ENCODE peak calls at places on chromosomes 12 and 14, in nine cellular contexts. I, M, H, O, N, T, R, P and F are unnamed samples.
A peak's percentile ranks its signal among the peaks of the same experiment; 100 is the strongest.

GRCh38 chr12:180445-180844 is 33.5 kb downstream of the SLC6A12 start:
- ATAC-seq in I (no peak), M (peak; percentile 64), H (peak; percentile 32), O (peak; percentile 37), N (no peak), T (peak; percentile 78), R (no peak), P (no peak), F (peak; percentile 66)

GRCh38 chr14:60350366-60350720 is 101.3 kb downstream of the PPM1A start:
- ATAC-seq in I (no peak), M (peak; percentile 71), H (peak; percentile 63), O (no peak), N (no peak), T (peak; percentile 33), R (peak; percentile 50), P (no peak), F (peak; percentile 46)

GRCh38 chr12:85504624-85505023 is 224.6 kb downstream of the ALX1 start:
- ATAC-seq in I (no peak), M (no peak), H (no peak), O (no peak), N (no peak), T (no peak), R (no peak), P (no peak), F (no peak)

GRCh38 chr12:68565391-68565903 is 45.3 kb upstream of the RAP1B start:
- ATAC-seq in I (no peak), M (no peak), H (no peak), O (peak; percentile 19), N (peak; percentile 40), T (no peak), R (peak; percentile 53), P (no peak), F (no peak)

GRCh38 chr14:96509457-96510090 is 7.4 kb downstream of the PAPOLA start:
- ATAC-seq in I (no peak), M (no peak), H (no peak), O (no peak), N (peak; percentile 36), T (no peak), R (no peak), P (peak; percentile 34), F (no peak)

GRCh38 chr12:14901228-14901562 is 15.5 kb upstream of the MGP start:
- ATAC-seq in I (no peak), M (peak; percentile 66), H (no peak), O (no peak), N (no peak), T (no peak), R (no peak), P (no peak), F (peak; percentile 41)

GRCh38 chr14:21084988-21085853 is 13.2 kb downstream of the ZNF219 start:
- ATAC-seq in I (peak; percentile 75), M (peak; percentile 50), H (peak; percentile 66), O (peak; percentile 75), N (no peak), T (peak; percentile 60), R (no peak), P (no peak), F (peak; percentile 41)

GRCh38 chr12:130796985-130797686 is 41.9 kb downstream of the STX2 start:
- ATAC-seq in I (peak; percentile 76), M (no peak), H (no peak), O (no peak), N (peak; percentile 93), T (no peak), R (no peak), P (peak; percentile 37), F (no peak)

GRCh38 chr12:105420659-105421240 is 90.3 kb downstream of the C12orf75 start:
- ATAC-seq in I (peak; percentile 68), M (peak; percentile 87), H (peak; percentile 95), O (peak; percentile 99), N (peak; percentile 46), T (peak; percentile 94), R (peak; percentile 78), P (peak; percentile 62), F (peak; percentile 85)

GRCh38 chr12:75633789-75634188 is 122.4 kb upstream of the KRR1 start:
- ATAC-seq in I (no peak), M (no peak), H (no peak), O (no peak), N (no peak), T (no peak), R (no peak), P (no peak), F (no peak)

GRCh38 chr14:89221109-89221508 is 195.9 kb downstream of the FOXN3 start:
- ATAC-seq in I (no peak), M (peak; percentile 71), H (peak; percentile 74), O (peak; percentile 55), N (peak; percentile 91), T (peak; percentile 94), R (no peak), P (peak; percentile 62), F (peak; percentile 67)

GRCh38 chr12:121789233-121789781 is 4.2 kb downstream of the RHOF start:
- ATAC-seq in I (no peak), M (peak; percentile 59), H (no peak), O (peak; percentile 8), N (no peak), T (no peak), R (no peak), P (peak; percentile 10), F (no peak)
- TF ChIP-seq CTCF in I (no peak), M (peak; percentile 8), H (no peak), O (no peak), N (no peak), T (peak; percentile 11), R (no peak), P (no peak), F (no peak)

DNA sequence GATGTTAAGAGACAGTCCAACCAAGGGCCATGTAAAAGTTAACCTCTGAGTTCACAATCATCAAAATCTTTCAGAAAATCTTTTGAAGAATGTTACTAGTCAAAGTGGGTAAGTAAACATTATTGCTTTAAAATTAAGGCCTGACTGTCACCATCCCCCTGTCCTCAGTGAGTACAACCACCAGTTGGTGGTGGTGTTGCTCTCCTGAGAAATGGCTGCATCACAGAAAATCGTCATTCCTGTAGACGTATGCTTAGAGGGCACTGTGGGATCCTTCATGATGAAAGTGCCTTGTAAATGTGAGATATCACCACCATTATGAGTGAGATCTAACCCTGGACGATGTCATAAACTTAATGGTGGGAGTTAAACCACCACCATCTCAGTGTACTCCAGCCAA is 451.2 kb downstream of the RPS29 start:
- ATAC-seq in I (no peak), M (no peak), H (no peak), O (no peak), N (no peak), T (no peak), R (no peak), P (no peak), F (no peak)
- TF ChIP-seq CTCF in I (no peak), M (no peak), H (no peak), O (no peak), N (no peak), T (no peak), R (no peak), P (no peak), F (no peak)

GRCh38 chr14:44154446-44154845 is 352.6 kb downstream of the FSCB start:
- ATAC-seq in I (no peak), M (no peak), H (no peak), O (no peak), N (no peak), T (no peak), R (no peak), P (no peak), F (no peak)

GRCh38 chr14:44154889-44155288 is 352.2 kb downstream of the FSCB start:
- ATAC-seq in I (no peak), M (no peak), H (no peak), O (peak; percentile 99), N (no peak), T (no peak), R (no peak), P (no peak), F (no peak)

GRCh38 chr14:44151120-44151519 is 356.0 kb downstream of the FSCB start:
- ATAC-seq in I (no peak), M (no peak), H (no peak), O (no peak), N (no peak), T (no peak), R (no peak), P (no peak), F (no peak)

GRCh38 chr14:44149597-44149996 is 357.5 kb downstream of the FSCB start:
- ATAC-seq in I (no peak), M (no peak), H (no peak), O (peak; percentile 76), N (no peak), T (peak; percentile 17), R (peak; percentile 84), P (no peak), F (no peak)
- TF ChIP-seq CTCF in I (no peak), M (no peak), H (no peak), O (peak; percentile 41), N (no peak), T (no peak), R (peak; percentile 48), P (no peak), F (no peak)

DNA sequence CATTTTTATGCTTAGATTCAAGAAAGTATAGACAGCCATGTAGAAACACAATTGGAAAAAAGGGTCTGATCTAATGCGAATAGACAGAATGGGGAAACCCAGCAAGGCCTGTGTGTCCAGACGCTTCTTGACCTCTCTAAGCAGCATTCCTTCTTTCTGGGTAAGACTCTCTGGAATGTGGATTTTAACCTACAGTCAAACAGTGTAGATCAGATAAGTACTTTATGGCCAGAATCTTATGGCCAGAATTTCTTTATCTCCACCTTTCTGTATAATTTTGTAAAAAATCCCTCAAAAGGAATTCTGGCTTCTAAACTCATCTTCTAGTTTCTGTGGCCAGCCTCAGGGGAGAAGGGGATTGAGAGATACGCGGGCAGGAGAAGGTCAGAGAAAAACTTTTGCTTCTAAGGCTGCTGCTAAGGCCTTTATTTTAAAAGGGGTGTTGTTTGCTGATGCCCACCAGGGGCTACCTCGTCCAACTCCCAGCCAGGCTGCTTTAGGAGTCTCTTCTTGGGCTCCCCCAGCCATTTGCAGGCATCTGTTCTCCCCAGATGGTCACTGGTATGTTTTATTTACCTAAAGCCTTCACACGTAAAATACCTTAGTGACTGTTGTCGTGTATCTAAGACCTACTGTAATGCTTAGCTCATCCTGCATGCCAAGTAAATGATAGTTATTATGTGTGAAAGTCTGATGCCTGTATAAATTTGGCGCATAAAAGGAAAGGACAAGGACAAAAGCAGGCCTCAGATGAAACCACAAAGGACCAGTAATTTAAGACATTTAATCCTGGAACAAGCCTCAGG is 68.4 kb downstream of the ANO6 start:
- ATAC-seq in I (peak; percentile 66), M (no peak), H (no peak), O (no peak), N (no peak), T (peak; percentile 87), R (peak; percentile 62), P (no peak), F (no peak)
- TF ChIP-seq CTCF in I (no peak), M (no peak), H (no peak), O (no peak), N (no peak), T (no peak), R (no peak), P (no peak), F (no peak)

DNA sequence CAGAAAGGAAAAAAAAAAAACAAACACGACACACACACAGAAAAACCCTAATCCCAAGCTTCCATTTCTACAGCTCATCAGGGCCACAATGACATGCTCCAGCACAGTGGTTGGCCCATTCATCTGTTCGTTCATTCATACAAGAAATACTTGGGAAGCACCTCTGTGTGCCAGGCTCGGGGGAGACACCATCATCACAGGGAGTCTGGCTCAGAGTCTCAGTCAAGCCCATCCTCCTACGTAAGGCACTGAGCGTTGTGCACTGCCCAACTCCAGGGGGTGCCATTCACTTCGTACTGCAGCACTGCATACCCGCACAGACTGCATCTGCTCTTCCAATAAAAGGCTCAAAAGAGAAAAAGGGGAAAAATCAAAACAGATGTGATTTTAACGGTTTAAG is 15.3 kb downstream of the VPS37B start:
- ATAC-seq in I (peak; percentile 88), M (peak; percentile 36), H (peak; percentile 46), O (peak; percentile 45), N (peak; percentile 35), T (peak; percentile 75), R (peak; percentile 98), P (peak; percentile 70), F (peak; percentile 59)
- TF ChIP-seq CTCF in I (no peak), M (peak; percentile 33), H (peak; percentile 18), O (no peak), N (peak; percentile 36), T (peak; percentile 15), R (peak; percentile 74), P (no peak), F (peak; percentile 48)